ENCODE peak calls at places on chromosomes 5 and 9, in eight cellular contexts. M is right lobe of liver; S is stomach; I is sigmoid colon; A is CD4-positive, alpha-beta T cell; E is AG04449; H is cardiac muscle cell; Y is GM13976. R is an unnamed sample.

GRCh38 chr5:161397448-161397847 is 149.1 kb downstream of the GABRB2 start:
- DNase-seq in M (no peak), S (no peak), I (no peak), A (no peak), E (no peak), H (no peak), Y (no peak), R (no peak)

GRCh38 chr5:103259705-103260355 is 1.3 kb downstream of the MACIR start:
- DNase-seq in M (no peak), S (no peak), I (peak), A (no peak), E (no peak), H (peak), Y (peak), R (no peak)

GRCh38 chr9:97593960-97594359 is 39.2 kb downstream of the TSTD2 start:
- DNase-seq in M (no peak), S (no peak), I (no peak), A (no peak), E (no peak), H (no peak), Y (no peak), R (no peak)

GRCh38 chr9:92989561-92989960 is 42.2 kb downstream of the FGD3 start:
- DNase-seq in M (no peak), S (no peak), I (no peak), A (no peak), E (no peak), H (no peak), Y (no peak), R (no peak)

GRCh38 chr9:134693011-134693410 is 51.4 kb downstream of the COL5A1 start:
- DNase-seq in M (no peak), S (no peak), I (peak), A (no peak), E (no peak), H (no peak), Y (no peak), R (no peak)

GRCh38 chr5:170896779-170897178 is 35.0 kb downstream of the RANBP17 start:
- DNase-seq in M (no peak), S (peak), I (no peak), A (no peak), E (no peak), H (peak), Y (no peak), R (no peak)

GRCh38 chr5:759111-759741 is 25.3 kb downstream of the ZDHHC11B start:
- DNase-seq in M (peak), S (peak), I (peak), A (peak), E (no peak), H (no peak), Y (peak), R (no peak)

GRCh38 chr5:125424374-125424773 is 677.9 kb upstream of the ZNF608 start:
- DNase-seq in M (no peak), S (no peak), I (no peak), A (no peak), E (no peak), H (peak), Y (no peak), R (no peak)

GRCh38 chr9:130107955-130108354 is 54.2 kb downstream of the GPR107 start:
- DNase-seq in M (no peak), S (no peak), I (no peak), A (no peak), E (no peak), H (no peak), Y (no peak), R (no peak)

GRCh38 chr9:133980864-133981588 is 11.1 kb downstream of the VAV2 start:
- DNase-seq in M (peak), S (no peak), I (peak), A (no peak), E (no peak), H (no peak), Y (no peak), R (no peak)

GRCh38 chr9:85900504-85901201 is 40.3 kb upstream of the NAA35 start:
- DNase-seq in M (no peak), S (no peak), I (no peak), A (peak), E (peak), H (peak), Y (peak), R (peak)

GRCh38 chr5:166639151-166639550 is 1652.3 kb upstream of the WWC1 start:
- DNase-seq in M (no peak), S (no peak), I (no peak), A (no peak), E (no peak), H (no peak), Y (no peak), R (no peak)

GRCh38 chr9:14945351-14945750 is 35.1 kb upstream of the FREM1 start:
- DNase-seq in M (no peak), S (no peak), I (no peak), A (no peak), E (no peak), H (no peak), Y (no peak), R (no peak)

GRCh38 chr9:26888271-26888670 is 4.3 kb downstream of the CAAP1 start:
- DNase-seq in M (no peak), S (no peak), I (no peak), A (no peak), E (no peak), H (no peak), Y (no peak), R (no peak)

GRCh38 chr9:26893030-26893676 is 551 bp upstream of the CAAP1 start:
- DNase-seq in M (no peak), S (no peak), I (no peak), A (no peak), E (no peak), H (no peak), Y (no peak), R (no peak)

GRCh38 chr9:26892251-26893029 is at the start of gene CAAP1:
- DNase-seq in M (peak), S (peak), I (peak), A (peak), E (peak), H (peak), Y (peak), R (peak)
- TF ChIP-seq CTCF in M (peak), S (peak), I (peak), A (peak), E (peak), H (peak), Y (peak), R (peak)

DNA sequence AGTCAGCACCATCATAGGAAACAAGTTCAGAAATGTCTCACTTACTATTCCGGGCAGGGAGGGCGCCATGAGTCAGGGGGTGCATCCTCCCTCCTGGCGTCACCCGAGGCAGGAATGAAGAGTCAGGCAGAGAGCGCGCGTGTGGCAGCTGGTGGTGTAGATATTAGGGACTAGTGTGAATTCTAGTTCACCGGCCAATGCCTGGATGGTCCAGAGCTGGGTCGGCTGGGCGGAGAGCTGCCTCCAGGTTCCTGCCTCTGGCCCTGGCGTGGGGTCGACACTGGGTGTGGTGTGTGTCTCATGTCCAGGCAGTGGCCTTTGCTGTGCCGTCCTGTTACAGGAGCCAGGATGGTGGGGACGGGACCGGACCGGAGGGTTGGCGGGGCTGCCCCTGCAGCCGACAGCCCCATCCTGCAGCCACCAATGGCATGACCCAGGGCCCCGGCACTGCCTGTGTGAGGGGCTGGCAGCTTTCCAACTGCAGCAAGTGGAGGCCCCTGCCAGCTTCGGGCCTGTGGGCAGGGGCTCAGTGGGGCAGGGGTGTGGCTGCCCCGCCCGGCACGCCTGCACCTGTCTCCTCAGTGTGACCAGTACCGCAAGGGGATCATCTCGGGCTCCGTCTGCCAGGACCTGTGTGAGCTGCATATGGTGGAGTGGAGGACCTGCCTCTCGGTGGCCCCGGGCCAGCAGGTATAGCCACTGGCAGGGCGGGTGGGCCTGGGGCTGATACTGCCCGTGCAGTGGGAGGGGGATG is 9.1 kb downstream of the DIPK1B start:
- DNase-seq in M (peak), S (no peak), I (no peak), A (no peak), E (no peak), H (no peak), Y (no peak), R (no peak)
- TF ChIP-seq CTCF in M (no peak), S (no peak), I (no peak), A (no peak), E (no peak), H (no peak), Y (no peak), R (no peak)

GRCh38 chr5:5487961-5488360 is 65.5 kb downstream of the ICE1 start:
- DNase-seq in M (no peak), S (no peak), I (no peak), A (no peak), E (no peak), H (no peak), Y (no peak), R (no peak)

GRCh38 chr5:5497132-5497748 is 74.8 kb downstream of the ICE1 start:
- DNase-seq in M (peak), S (no peak), I (peak), A (no peak), E (no peak), H (peak), Y (peak), R (no peak)

GRCh38 chr5:5494489-5495402 is 72.3 kb downstream of the ICE1 start:
- DNase-seq in M (peak), S (peak), I (peak), A (peak), E (no peak), H (peak), Y (peak), R (peak)

GRCh38 chr5:5490774-5491347 is 68.4 kb downstream of the ICE1 start:
- DNase-seq in M (no peak), S (no peak), I (no peak), A (no peak), E (no peak), H (no peak), Y (no peak), R (no peak)

DNA sequence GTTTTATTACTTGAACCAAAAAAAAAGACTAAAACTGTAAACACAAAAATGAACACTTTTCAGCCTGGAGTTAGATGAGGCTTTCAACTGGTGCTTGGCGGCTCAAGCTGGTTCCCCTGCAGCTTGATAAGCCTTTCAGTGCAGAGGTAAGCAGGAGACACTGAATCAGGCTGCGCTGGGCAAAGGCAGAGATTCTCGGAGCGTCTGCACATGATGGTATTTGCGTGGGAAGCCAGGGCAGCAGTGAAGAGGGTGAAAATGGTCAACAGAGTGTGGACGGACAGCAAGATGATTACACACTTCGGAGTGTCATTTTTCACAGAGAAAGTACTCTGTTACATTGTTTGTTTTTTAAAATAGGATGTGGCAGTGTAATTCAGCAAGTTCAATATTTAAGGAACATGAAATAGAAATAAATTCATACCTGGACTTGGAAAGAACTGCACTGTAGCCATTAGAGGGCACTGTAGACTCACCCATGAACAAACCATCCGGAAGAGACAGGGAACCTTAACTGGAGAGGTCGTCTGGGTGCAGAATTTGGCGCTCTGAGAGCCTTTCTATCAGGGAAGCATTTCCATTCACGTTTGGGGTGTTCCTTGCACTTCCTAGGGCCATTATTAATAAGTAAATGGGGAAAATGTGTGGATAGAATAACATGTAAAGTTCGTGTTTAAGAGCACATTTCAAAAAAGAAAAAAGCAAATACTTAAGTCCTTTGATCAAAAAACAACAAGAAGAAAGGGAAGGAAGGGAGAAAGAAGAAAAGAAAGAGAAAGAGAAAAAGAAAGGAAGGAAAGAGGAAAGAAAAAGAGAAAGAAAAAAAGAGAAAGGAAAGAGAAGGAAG is 69.8 kb downstream of the ICE1 start:
- DNase-seq in M (no peak), S (no peak), I (no peak), A (peak), E (peak), H (peak), Y (peak), R (no peak)
- TF ChIP-seq CTCF in M (peak), S (peak), I (peak), A (peak), E (peak), H (peak), Y (peak), R (peak)

GRCh38 chr5:112738180-112738560 is 485 bp downstream of the APC start:
- DNase-seq in M (no peak), S (no peak), I (no peak), A (no peak), E (no peak), H (no peak), Y (peak), R (no peak)

GRCh38 chr5:112735702-112736101 is 2.0 kb upstream of the APC start:
- DNase-seq in M (no peak), S (no peak), I (no peak), A (no peak), E (peak), H (no peak), Y (no peak), R (no peak)

GRCh38 chr5:112737088-112737471 is 605 bp upstream of the APC start:
- DNase-seq in M (no peak), S (no peak), I (no peak), A (no peak), E (no peak), H (no peak), Y (no peak), R (no peak)

GRCh38 chr5:112734597-112734996 is 3.1 kb upstream of the APC start:
- DNase-seq in M (no peak), S (no peak), I (no peak), A (no peak), E (no peak), H (no peak), Y (no peak), R (no peak)

GRCh38 chr5:112737472-112738179 is at the start of gene APC:
- DNase-seq in M (peak), S (peak), I (peak), A (peak), E (peak), H (peak), Y (peak), R (peak)
- TF ChIP-seq CTCF in M (no peak), S (no peak), I (peak), A (no peak), E (no peak), H (no peak), Y (no peak), R (no peak)

DNA sequence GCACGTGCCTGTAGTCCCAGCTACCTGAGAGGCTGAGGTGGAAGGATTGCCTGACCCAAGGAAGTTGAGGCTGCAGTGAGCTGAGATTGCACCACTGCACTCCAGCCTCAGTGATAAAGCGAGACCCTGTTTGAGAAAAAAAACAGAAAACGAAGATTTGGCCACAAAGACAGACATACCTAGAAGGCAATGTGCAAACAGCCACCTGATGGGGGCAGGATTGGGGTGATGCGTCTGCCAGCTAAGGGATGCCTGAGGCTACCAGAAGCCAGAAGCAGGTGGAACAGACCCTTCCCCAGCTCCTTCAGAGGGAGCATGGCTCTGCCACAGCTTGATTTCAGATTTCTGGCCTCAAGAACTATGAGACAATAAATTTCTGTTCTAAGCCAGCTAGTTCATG is 2.9 kb downstream of the HIGD2A start:
- DNase-seq in M (no peak), S (no peak), I (no peak), A (no peak), E (no peak), H (no peak), Y (no peak), R (no peak)
- TF ChIP-seq CTCF in M (no peak), S (no peak), I (no peak), A (no peak), E (no peak), H (no peak), Y (no peak), R (no peak)

DNA sequence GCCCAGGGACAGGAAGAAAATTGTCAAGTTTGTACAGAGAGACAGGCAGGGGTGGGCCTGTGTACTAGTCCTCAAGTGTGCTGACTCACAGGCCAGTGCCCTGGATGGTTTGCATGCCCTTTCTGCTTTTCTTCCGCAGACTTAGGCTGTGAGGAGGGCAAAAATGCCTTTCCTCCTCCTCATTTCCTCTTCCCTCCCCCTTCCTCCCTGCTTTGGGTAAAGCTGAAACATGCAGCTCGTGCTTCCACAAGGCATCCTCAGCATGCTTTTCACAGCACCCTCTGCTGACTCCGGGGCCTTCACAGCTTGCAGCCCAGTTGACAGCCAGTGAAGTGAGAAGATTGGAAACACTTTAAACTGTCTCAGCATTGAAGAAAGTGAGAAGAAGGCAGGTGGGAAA is 138.6 kb downstream of the GRIA1 start:
- DNase-seq in M (no peak), S (no peak), I (no peak), A (no peak), E (peak), H (peak), Y (no peak), R (no peak)
- TF ChIP-seq CTCF in M (no peak), S (no peak), I (no peak), A (no peak), E (peak), H (peak), Y (no peak), R (no peak)

GRCh38 chr9:131628821-131629197 is 83.5 kb downstream of the PRRT1B start:
- DNase-seq in M (no peak), S (no peak), I (no peak), A (no peak), E (no peak), H (no peak), Y (no peak), R (no peak)

GRCh38 chr9:131627846-131628820 is 82.8 kb downstream of the PRRT1B start:
- DNase-seq in M (peak), S (peak), I (no peak), A (peak), E (no peak), H (no peak), Y (peak), R (peak)

GRCh38 chr9:131630206-131630831 is 85.0 kb downstream of the PRRT1B start:
- DNase-seq in M (no peak), S (no peak), I (no peak), A (no peak), E (no peak), H (no peak), Y (peak), R (no peak)

GRCh38 chr9:131631254-131631653 is 85.9 kb downstream of the PRRT1B start:
- DNase-seq in M (no peak), S (no peak), I (no peak), A (no peak), E (no peak), H (no peak), Y (no peak), R (no peak)

GRCh38 chr9:131629827-131630205 is 84.5 kb downstream of the PRRT1B start:
- DNase-seq in M (no peak), S (no peak), I (no peak), A (no peak), E (no peak), H (no peak), Y (no peak), R (no peak)
- TF ChIP-seq CTCF in M (no peak), S (no peak), I (no peak), A (no peak), E (no peak), H (no peak), Y (no peak), R (no peak)

R was measured in natural killer cell.